ENCODE peak calls at places on chromosomes 5 and 9, in four cellular contexts. G is HS-27A, E is fibroblast of lung, Y is hepatocyte. V is an unnamed sample.
A peak's percentile ranks its signal among the peaks of the same experiment; 100 is the strongest.

GRCh38 chr5:168747987-168748777 is 169.0 kb upstream of the PANK3 start:
- DNase-seq in G (no peak), E (no peak), Y (peak; percentile 65), V (no peak)

GRCh38 chr9:110123364-110124095 is 84.4 kb downstream of the C9orf152 start:
- DNase-seq in Y (no peak), G (no peak), E (peak; percentile 58), V (peak; percentile 72)

GRCh38 chr5:78178356-78178755 is 116.1 kb downstream of the AP3B1 start:
- DNase-seq in E (no peak), Y (no peak), G (no peak), V (no peak)

GRCh38 chr5:108303611-108304010 is 78.3 kb downstream of the FBXL17 start:
- DNase-seq in Y (no peak), G (no peak), E (no peak), V (no peak)

GRCh38 chr9:33698267-33698666 is 97.1 kb upstream of the PRSS3 start:
- DNase-seq in Y (no peak), E (no peak), G (no peak), V (peak; percentile 51)

GRCh38 chr9:35515766-35516165 is 25.9 kb downstream of the RUSC2 start:
- DNase-seq in E (no peak), Y (no peak), G (no peak), V (no peak)

GRCh38 chr5:88230546-88231066 is 38.0 kb downstream of the TMEM161B start:
- DNase-seq in Y (no peak), E (no peak), G (no peak), V (no peak)

GRCh38 chr9:122180633-122181032 is 20.9 kb downstream of the MORN5 start:
- DNase-seq in G (peak; percentile 33), Y (peak; percentile 75), E (peak; percentile 59), V (peak; percentile 59)

GRCh38 chr5:143494162-143494561 is 90.7 kb upstream of the NR3C1 start:
- DNase-seq in G (no peak), E (peak; percentile 91), Y (no peak), V (peak; percentile 77)

GRCh38 chr5:135227064-135228022 is 171.7 kb downstream of the MACROH2A1 start:
- DNase-seq in Y (no peak), G (no peak), E (no peak), V (no peak)